ENCODE peak calls at places on chromosomes 6 and 20, in six cellular contexts. S, A, V, K, J and L are unnamed samples.

GRCh38 chr20:43909211-43909610 is 5.4 kb upstream of the TOX2 start:
- DNase-seq in S (no peak), A (no peak), V (no peak), K (no peak), J (no peak), L (no peak)

GRCh38 chr20:43565758-43566104 is 6.9 kb downstream of the SGK2 start:
- DNase-seq in S (no peak), A (no peak), V (no peak), K (no peak), J (no peak), L (no peak)

GRCh38 chr20:46741924-46742692 is 32.7 kb downstream of the SLC2A10 start:
- DNase-seq in S (no peak), A (no peak), V (no peak), K (no peak), J (no peak), L (no peak)

GRCh38 chr6:24489881-24490280 is 503 bp upstream of the GPLD1 start:
- DNase-seq in S (no peak), A (no peak), V (no peak), K (no peak), J (no peak), L (no peak)

GRCh38 chr20:46939031-46939430 is 44.4 kb downstream of the EYA2 start:
- DNase-seq in S (peak; percentile 62), A (no peak), V (no peak), K (no peak), J (no peak), L (peak; percentile 18)

GRCh38 chr6:156773476-156773875 is 3.7 kb upstream of the ARID1B start:
- DNase-seq in S (no peak), A (no peak), V (no peak), K (no peak), J (no peak), L (no peak)

GRCh38 chr20:25206063-25206403 is 10.5 kb downstream of the ENTPD6 start:
- DNase-seq in S (no peak), A (no peak), V (no peak), K (no peak), J (no peak), L (no peak)

GRCh38 chr20:37369846-37370245 is 23.9 kb downstream of the SRC start:
- DNase-seq in S (no peak), A (no peak), V (no peak), K (no peak), J (no peak), L (no peak)

GRCh38 chr6:38024908-38025307 is 205.4 kb downstream of the ZFAND3 start:
- DNase-seq in S (no peak), A (no peak), V (no peak), K (no peak), J (no peak), L (no peak)

GRCh38 chr6:7088076-7088742 is 19.6 kb upstream of the RREB1 start:
- DNase-seq in S (no peak), A (no peak), V (no peak), K (no peak), J (no peak), L (no peak)

GRCh38 chr6:27287751-27288135 is 24.3 kb downstream of the POM121L2 start:
- DNase-seq in S (no peak), A (no peak), V (no peak), K (no peak), J (no peak), L (no peak)

GRCh38 chr20:42100137-42100704 is 482.0 kb upstream of the CHD6 start:
- DNase-seq in S (no peak), A (no peak), V (no peak), K (no peak), J (no peak), L (no peak)

GRCh38 chr20:2865630-2866029 is 7.7 kb upstream of the PTPRA start:
- DNase-seq in S (peak; percentile 35), A (no peak), V (no peak), K (no peak), J (no peak), L (no peak)

GRCh38 chr20:40488401-40488800 is 200.6 kb downstream of the MAFB start:
- DNase-seq in S (no peak), A (no peak), V (no peak), K (no peak), J (no peak), L (no peak)

GRCh38 chr6:116444092-116444491 is 17.1 kb upstream of the CALHM6 start:
- DNase-seq in S (peak; percentile 62), A (no peak), V (no peak), K (peak; percentile 37), J (peak; percentile 21), L (no peak)

GRCh38 chr6:99521557-99522286 is 6.5 kb upstream of the USP45 start:
- DNase-seq in S (no peak), A (peak; percentile 53), V (no peak), K (peak; percentile 9), J (peak; percentile 23), L (no peak)

GRCh38 chr6:41591859-41592502 is 45.8 kb downstream of the FOXP4 start:
- DNase-seq in S (peak; percentile 85), A (peak; percentile 86), V (peak; percentile 64), K (peak; percentile 69), J (peak; percentile 10), L (peak; percentile 46)

GRCh38 chr6:114634016-114634415 is 291.2 kb upstream of the HS3ST5 start:
- DNase-seq in S (no peak), A (no peak), V (no peak), K (no peak), J (no peak), L (no peak)

GRCh38 chr6:146847426-146847825 is 248.7 kb downstream of the ADGB start:
- DNase-seq in S (no peak), A (no peak), V (no peak), K (no peak), J (no peak), L (no peak)

GRCh38 chr6:83424392-83425018 is 6.3 kb downstream of the ME1 start:
- DNase-seq in S (no peak), A (no peak), V (no peak), K (no peak), J (no peak), L (no peak)

GRCh38 chr6:6412221-6412620 is 91.8 kb upstream of the F13A1 start:
- DNase-seq in S (no peak), A (no peak), V (no peak), K (no peak), J (no peak), L (no peak)

GRCh38 chr6:31498748-31499147 is 803 bp downstream of the MICB start:
- DNase-seq in S (no peak), A (no peak), V (no peak), K (no peak), J (no peak), L (no peak)

GRCh38 chr20:44454301-44454963 is 21.2 kb upstream of the TTPAL start:
- DNase-seq in S (no peak), A (no peak), V (no peak), K (no peak), J (no peak), L (no peak)

GRCh38 chr6:57159127-57159526 is 13.0 kb upstream of the BAG2 start:
- DNase-seq in S (no peak), A (no peak), V (no peak), K (no peak), J (no peak), L (no peak)

GRCh38 chr20:51354191-51354768 is 188.2 kb downstream of the NFATC2 start:
- DNase-seq in S (no peak), A (no peak), V (no peak), K (no peak), J (peak; percentile 60), L (no peak)

GRCh38 chr20:59002874-59003399 is 4.1 kb downstream of the CTSZ start:
- DNase-seq in S (no peak), A (no peak), V (no peak), K (no peak), J (no peak), L (no peak)

GRCh38 chr20:24917797-24918578 is 31.1 kb upstream of the CST7 start:
- DNase-seq in S (peak; percentile 80), A (peak; percentile 75), V (peak; percentile 56), K (peak; percentile 82), J (peak; percentile 72), L (no peak)

GRCh38 chr6:13139119-13139518 is 189.2 kb downstream of the TBC1D7 start:
- DNase-seq in S (no peak), A (no peak), V (no peak), K (no peak), J (no peak), L (no peak)

GRCh38 chr20:687468-688203 is 12.0 kb upstream of the SCRT2 start:
- DNase-seq in S (no peak), A (no peak), V (no peak), K (no peak), J (no peak), L (no peak)